ENCODE peak calls at places on chromosome 3, in eight cellular contexts. E is mammary epithelial cell, J is upper lobe of right lung, P is tibial artery, D is fibroblast of pulmonary artery, A is dorsolateral prefrontal cortex, H is H1, B is AG04449. L is an unnamed sample.

GRCh38 chr3:65595997-65596300 is 442.8 kb downstream of the MAGI1 start:
- DNase-seq in E (no peak), J (no peak), P (no peak), D (no peak), A (no peak), H (no peak), B (no peak), L (no peak)

GRCh38 chr3:32354362-32354778 is 37.3 kb upstream of the CMTM7 start:
- DNase-seq in E (no peak), J (no peak), P (no peak), D (peak; percentile 62), A (no peak), H (no peak), B (no peak), L (no peak)

GRCh38 chr3:142857056-142857455 is 31.8 kb downstream of the PCOLCE2 start:
- DNase-seq in E (peak; percentile 45), J (no peak), P (no peak), D (peak; percentile 7), A (peak; percentile 36), H (no peak), B (no peak), L (no peak)

GRCh38 chr3:107285197-107285596 is 92.0 kb upstream of the CCDC54 start:
- DNase-seq in E (peak; percentile 46), J (no peak), P (no peak), D (peak; percentile 54), A (no peak), H (peak; percentile 54), B (no peak), L (peak; percentile 29)

GRCh38 chr3:35383719-35384555 is 255.4 kb upstream of the ARPP21 start:
- DNase-seq in E (no peak), J (no peak), P (no peak), D (peak; percentile 72), A (no peak), H (no peak), B (no peak), L (no peak)

GRCh38 chr3:182921665-182922355 is 58.5 kb downstream of the DCUN1D1 start:
- DNase-seq in E (no peak), J (no peak), P (no peak), D (peak; percentile 67), A (no peak), H (no peak), B (no peak), L (peak; percentile 55)

GRCh38 chr3:63814300-63814699 is 4.8 kb upstream of the C3orf49 start:
- DNase-seq in E (no peak), J (no peak), P (no peak), D (peak; percentile 36), A (no peak), H (no peak), B (no peak), L (peak; percentile 13)

GRCh38 chr3:184354121-184354728 is 7.2 kb downstream of the CLCN2 start:
- DNase-seq in E (no peak), J (peak; percentile 79), P (no peak), D (peak; percentile 41), A (no peak), H (no peak), B (no peak), L (no peak)

GRCh38 chr3:186929676-186930075 is 650 bp upstream of the ST6GAL1 start:
- DNase-seq in E (no peak), J (no peak), P (no peak), D (no peak), A (no peak), H (no peak), B (no peak), L (no peak)

GRCh38 chr3:50656417-50657195 is 18.1 kb upstream of the DOCK3 start:
- DNase-seq in E (no peak), J (peak; percentile 34), P (no peak), D (no peak), A (no peak), H (no peak), B (no peak), L (no peak)

GRCh38 chr3:160400631-160401150 is 1.2 kb downstream of the SMC4 start:
- DNase-seq in E (peak; percentile 21), J (peak; percentile 74), P (no peak), D (peak; percentile 20), A (no peak), H (no peak), B (no peak), L (no peak)

DNA sequence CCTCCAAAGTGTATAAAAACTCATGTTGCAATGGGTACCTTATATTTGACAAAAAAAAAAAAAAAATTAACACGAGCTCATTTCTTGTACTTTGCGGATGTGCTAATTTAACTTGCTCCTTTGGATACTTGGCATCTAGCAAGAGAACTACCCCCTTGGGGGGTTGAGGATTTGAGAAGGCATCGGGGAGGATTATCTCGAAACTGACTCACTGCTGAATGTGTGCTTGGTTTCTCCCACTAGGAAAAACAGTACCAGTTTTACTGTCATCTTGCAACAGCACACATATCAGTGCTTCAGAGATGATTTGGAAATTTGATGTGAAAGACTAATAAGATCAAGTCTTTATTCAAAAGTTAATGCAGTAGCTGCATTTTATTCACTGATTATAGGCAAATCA is 886 bp downstream of the EXOG start:
- DNase-seq in E (peak; percentile 34), J (no peak), P (no peak), D (peak; percentile 23), A (no peak), H (no peak), B (no peak), L (peak; percentile 16)
- H3K4me3 ChIP-seq in E (peak overlapping the region; percentile 81), J (peak overlapping the region; percentile 77), P (peak overlapping the region; percentile 62), D (peak overlapping the region; percentile 85), A (peak overlapping the region; percentile 80), H (peak overlapping the region; percentile 85), B (peak overlapping the region; percentile 86), L (peak overlapping the region; percentile 93)

GRCh38 chr3:177569193-177569592 is 371.9 kb upstream of the TBL1XR1 start:
- DNase-seq in E (peak; percentile 72), J (no peak), P (no peak), D (no peak), A (no peak), H (no peak), B (no peak), L (no peak)
- TF ChIP-seq CTCF in E (no peak), J (no peak), P (no peak), D (no peak), A (no peak), H (no peak), B (no peak), L (no peak)

DNA sequence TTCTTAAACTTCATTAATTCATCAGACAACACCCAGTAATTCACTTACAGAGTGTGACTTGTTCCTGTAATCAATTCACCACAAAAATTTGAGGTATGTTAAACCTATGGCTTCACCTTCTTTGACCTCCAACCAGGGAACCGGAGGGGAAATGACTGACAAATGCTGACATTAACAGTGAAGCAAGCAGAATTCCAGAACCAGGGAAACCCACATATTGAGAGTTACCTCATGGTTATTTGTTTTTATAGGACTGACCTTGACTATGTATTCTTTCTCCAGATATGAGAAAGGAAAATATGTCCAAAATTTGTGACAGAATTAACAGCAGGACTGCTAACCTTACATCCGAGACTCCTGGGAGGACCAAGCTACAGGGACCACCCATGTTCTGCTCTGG is 2.7 kb downstream of the P3H2 start:
- DNase-seq in E (no peak), J (no peak), P (no peak), D (no peak), A (no peak), H (no peak), B (no peak), L (no peak)
- H3K4me3 ChIP-seq in E (peak overlapping the region; percentile 59), J (peak overlapping the region; percentile 41), P (no peak overlapping the region), D (no peak overlapping the region), A (no peak overlapping the region), H (peak overlapping the region; percentile 47), B (peak overlapping the region; percentile 47), L (peak overlapping the region; percentile 16)

GRCh38 chr3:12329063-12329462 is 40.2 kb downstream of the PPARG start:
- DNase-seq in E (no peak), J (no peak), P (no peak), D (no peak), A (no peak), H (no peak), B (no peak), L (no peak)
- TF ChIP-seq CTCF in E (no peak), J (no peak), P (no peak), D (no peak), A (no peak), H (peak; percentile 3), B (no peak), L (peak; percentile 8)

GRCh38 chr3:131485116-131485515 is 17.7 kb downstream of the MRPL3 start:
- DNase-seq in E (no peak), J (no peak), P (no peak), D (no peak), A (no peak), H (no peak), B (no peak), L (peak; percentile 2)

GRCh38 chr3:131491775-131492174 is 11.0 kb downstream of the MRPL3 start:
- DNase-seq in E (no peak), J (no peak), P (no peak), D (no peak), A (no peak), H (no peak), B (no peak), L (no peak)

GRCh38 chr3:131494706-131495105 is 8.1 kb downstream of the MRPL3 start:
- DNase-seq in E (no peak), J (no peak), P (no peak), D (no peak), A (no peak), H (no peak), B (no peak), L (no peak)

DNA sequence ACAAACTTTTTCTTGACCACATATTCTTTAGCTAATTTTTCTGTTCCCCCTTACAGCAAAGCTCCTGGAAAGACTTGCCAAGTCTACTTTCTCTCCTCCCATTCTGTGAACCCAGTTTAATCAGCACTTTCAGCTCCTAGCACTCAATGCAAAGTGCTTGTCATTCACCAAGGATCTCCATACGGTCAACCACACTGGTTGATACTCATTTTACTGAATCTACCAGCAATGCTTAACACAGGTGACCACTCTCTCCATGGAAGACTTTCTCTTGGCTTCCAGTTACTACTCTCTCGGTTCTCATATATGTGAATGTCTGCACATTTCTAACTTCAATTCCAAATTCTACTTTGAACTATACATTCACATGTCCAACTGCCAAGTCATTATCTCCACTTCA is 11.7 kb downstream of the MRPL3 start:
- DNase-seq in E (no peak), J (no peak), P (no peak), D (no peak), A (no peak), H (no peak), B (no peak), L (no peak)
- H3K4me3 ChIP-seq in E (no peak overlapping the region), J (no peak overlapping the region), P (no peak overlapping the region), D (no peak overlapping the region), A (no peak overlapping the region), H (no peak overlapping the region), B (no peak overlapping the region), L (no peak overlapping the region)

GRCh38 chr3:146544929-146545528 is 622 bp upstream of the PLSCR1 start:
- DNase-seq in E (no peak), J (no peak), P (no peak), D (no peak), A (no peak), H (no peak), B (no peak), L (no peak)

GRCh38 chr3:146542179-146542578 is 2.2 kb downstream of the PLSCR1 start:
- DNase-seq in E (peak; percentile 54), J (no peak), P (no peak), D (peak; percentile 86), A (no peak), H (no peak), B (no peak), L (peak; percentile 86)

GRCh38 chr3:146543461-146544012 is 870 bp downstream of the PLSCR1 start:
- DNase-seq in E (peak; percentile 34), J (no peak), P (peak; percentile 33), D (peak; percentile 66), A (no peak), H (no peak), B (no peak), L (peak; percentile 55)

GRCh38 chr3:146542968-146543367 is 1.4 kb downstream of the PLSCR1 start:
- DNase-seq in E (no peak), J (no peak), P (no peak), D (peak; percentile 46), A (no peak), H (no peak), B (no peak), L (no peak)

GRCh38 chr3:146544013-146544928 is at the start of gene PLSCR1:
- DNase-seq in E (peak; percentile 98), J (peak; percentile 97), P (peak; percentile 96), D (peak; percentile 99), A (peak; percentile 76), H (peak; percentile 86), B (peak; percentile 63), L (peak; percentile 98)
- TF ChIP-seq CTCF in E (peak; percentile 3), J (no peak), P (no peak), D (no peak), A (no peak), H (no peak), B (no peak), L (no peak)